ENCODE peak calls at places on chromosome 7, in four cellular contexts. O is trophoblast cell, M is mesenchymal stem cell, B is IMR-90. P is an unnamed sample.

GRCh38 chr7:150852371-150852905 is at the start of gene AOC1:
- DNase-seq in O (peak), M (no peak), B (no peak), P (no peak)

GRCh38 chr7:129644634-129645230 is 33.2 kb downstream of the NRF1 start:
- DNase-seq in O (peak), M (peak), B (peak), P (no peak)

GRCh38 chr7:131753620-131754222 is 197.3 kb upstream of the PODXL start:
- DNase-seq in M (peak), B (no peak), O (no peak), P (peak)

GRCh38 chr7:39186131-39186530 is 208.4 kb downstream of the POU6F2 start:
- DNase-seq in M (no peak), B (no peak), O (peak), P (no peak)

GRCh38 chr7:44101966-44102845 is 1.9 kb upstream of the AEBP1 start:
- DNase-seq in O (no peak), M (no peak), B (peak), P (no peak)

GRCh38 chr7:23873306-23873705 is 163.3 kb downstream of the STK31 start:
- DNase-seq in O (peak), M (no peak), B (no peak), P (no peak)

GRCh38 chr7:81687062-81687461 is 82.8 kb downstream of the HGF start:
- DNase-seq in O (no peak), M (no peak), B (peak), P (no peak)

GRCh38 chr7:99027241-99027640 is 116.7 kb downstream of the SMURF1 start:
- DNase-seq in M (no peak), O (no peak), B (peak), P (no peak)

GRCh38 chr7:73612598-73613269 is 11.6 kb downstream of the MLXIPL start:
- DNase-seq in B (peak), O (peak), M (peak), P (peak)

GRCh38 chr7:73429218-73429617 is 4.4 kb upstream of the FZD9 start:
- DNase-seq in B (peak), M (no peak), O (no peak), P (peak)

GRCh38 chr7:64879800-64880199 is 23.3 kb upstream of the ZNF273 start:
- DNase-seq in O (no peak), B (no peak), M (no peak), P (no peak)

GRCh38 chr7:50792342-50793114 is 9.8 kb upstream of the GRB10 start:
- DNase-seq in B (peak), M (peak), O (peak), P (peak)

GRCh38 chr7:12583181-12583580 is 12.7 kb downstream of the SCIN start:
- DNase-seq in M (no peak), B (no peak), O (peak), P (no peak)

GRCh38 chr7:114508096-114508495 is 93.5 kb downstream of the FOXP2 start:
- DNase-seq in O (no peak), M (peak), B (peak), P (no peak)

GRCh38 chr7:1953199-1954190 is 279.2 kb downstream of the MAD1L1 start:
- DNase-seq in O (no peak), B (no peak), M (no peak), P (no peak)

GRCh38 chr7:116449950-116450349 is 49.6 kb upstream of the CAV2 start:
- DNase-seq in B (no peak), O (no peak), M (no peak), P (no peak)

GRCh38 chr7:155763721-155764431 is 48.4 kb downstream of the SHH start:
- DNase-seq in B (peak), M (peak), O (no peak), P (no peak)

GRCh38 chr7:140283472-140283871 is 106.7 kb upstream of the KDM7A start:
- DNase-seq in M (no peak), B (no peak), O (no peak), P (no peak)

DNA sequence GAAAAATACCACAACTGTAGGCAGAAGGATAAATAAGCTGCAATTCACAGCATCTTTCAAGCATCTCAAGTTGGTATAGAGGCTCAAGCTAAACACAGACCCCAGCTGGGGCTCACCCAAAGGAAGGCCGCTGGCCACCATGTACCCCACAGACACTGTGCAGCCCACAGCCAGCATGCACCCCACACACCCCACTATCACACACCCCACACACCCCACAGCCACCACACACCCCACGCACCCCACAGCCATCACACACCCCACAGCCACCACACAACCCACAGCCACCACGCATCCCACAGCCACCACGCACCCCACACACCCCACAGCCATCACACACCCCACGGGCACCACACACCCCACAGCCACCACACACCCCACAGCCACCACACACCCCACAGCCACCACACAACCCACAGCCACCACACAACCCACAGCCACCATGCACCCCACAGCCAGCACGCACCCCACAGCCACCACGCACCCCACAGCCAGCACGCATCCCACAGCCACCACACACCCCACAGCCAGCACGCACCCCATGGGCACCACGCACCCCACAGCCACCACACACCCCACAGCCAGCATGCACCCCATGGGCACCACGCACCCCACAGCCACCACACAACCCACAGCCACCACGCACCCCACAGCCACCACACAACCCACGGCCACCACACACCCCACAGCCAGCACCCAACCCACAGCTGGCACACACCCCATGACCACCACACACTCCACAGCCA is 214.7 kb downstream of the DNAJB6 start:
- DNase-seq in M (no peak), B (no peak), O (no peak), P (no peak)
- H4K8ac ChIP-seq in M (no peak), B (no peak), O (no peak), P (no peak)

DNA sequence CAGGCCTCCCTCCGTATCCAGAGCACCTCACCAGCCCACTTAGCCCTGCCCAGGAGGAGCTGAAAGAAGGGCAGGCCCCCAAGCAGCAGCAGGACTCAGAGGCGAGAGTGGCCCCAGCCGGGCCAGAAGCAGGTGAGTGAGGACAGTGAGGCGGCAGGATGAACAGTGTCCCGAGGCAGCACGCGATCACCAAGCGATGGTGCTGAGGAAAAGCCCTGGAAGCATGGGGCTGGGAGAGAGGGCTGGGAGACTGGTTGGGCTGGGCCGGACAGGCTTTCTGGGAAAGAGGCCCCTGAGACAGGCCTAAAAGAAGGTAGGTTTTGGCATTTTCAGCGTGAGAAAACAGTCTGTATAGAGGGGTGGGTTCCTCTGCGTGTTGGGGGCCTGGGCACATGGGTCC is 16.4 kb downstream of the ZNF783 start:
- DNase-seq in B (no peak), M (no peak), O (no peak), P (no peak)
- H4K8ac ChIP-seq in B (no peak), M (no peak), O (no peak), P (no peak)

GRCh38 chr7:152849128-152849527 is 89.6 kb downstream of the ACTR3B start:
- DNase-seq in O (no peak), M (no peak), B (no peak), P (no peak)
- H4K8ac ChIP-seq in O (no peak), M (no peak), B (no peak), P (no peak)

GRCh38 chr7:134046594-134047128 is 80.5 kb upstream of the LRGUK start:
- DNase-seq in B (no peak), O (no peak), M (no peak), P (no peak)
- H4K8ac ChIP-seq in B (no peak), O (no peak), M (no peak), P (no peak)

GRCh38 chr7:105614341-105614840 is 33.1 kb upstream of the EFCAB10 start:
- DNase-seq in O (no peak), B (no peak), M (no peak), P (no peak)
- H4K8ac ChIP-seq in O (no peak), B (no peak), M (no peak), P (no peak)

P was measured in mesendoderm.